ENCODE peak calls at places on chromosomes 4 and X, in four cellular contexts. S, L, P and U are unnamed samples.

GRCh38 chrX:102085706-102086105 is 39.8 kb upstream of the TCEAL2 start:
- DNase-seq in L (no peak), S (peak; percentile 11), P (no peak), U (peak; percentile 7)

GRCh38 chr4:1192091-1192492 is 19.7 kb upstream of the SPON2 start:
- DNase-seq in S (no peak), L (no peak), P (no peak), U (no peak)

GRCh38 chrX:153560000-153560399 is 38.9 kb downstream of the CCNQ start:
- DNase-seq in P (no peak), L (no peak), S (no peak), U (no peak)

GRCh38 chr4:40349561-40350198 is 14.5 kb downstream of the CHRNA9 start:
- DNase-seq in L (no peak), P (no peak), S (no peak), U (no peak)

GRCh38 chr4:3193531-3194203 is 55.3 kb upstream of the MSANTD1 start:
- DNase-seq in P (no peak), S (no peak), L (no peak), U (no peak)

GRCh38 chr4:171812377-171813194 is 618 bp upstream of the GALNTL6 start:
- DNase-seq in P (no peak), S (peak; percentile 34), L (no peak), U (no peak)

GRCh38 chr4:56134272-56134671 is 185.5 kb downstream of the CEP135 start:
- DNase-seq in S (no peak), L (no peak), P (peak; percentile 68), U (no peak)

GRCh38 chr4:130306566-130306965 is 1210.6 kb downstream of the C4orf33 start:
- DNase-seq in L (no peak), P (no peak), S (peak; percentile 65), U (no peak)

GRCh38 chr4:123304151-123305021 is 92.2 kb upstream of the SPRY1 start:
- DNase-seq in L (no peak), P (no peak), S (peak; percentile 72), U (no peak)

GRCh38 chrX:147962476-147962875 is 18.7 kb upstream of the FMR1NB start:
- DNase-seq in S (no peak), P (no peak), L (no peak), U (no peak)

GRCh38 chr4:159594576-159594975 is 491.7 kb downstream of the RAPGEF2 start:
- DNase-seq in L (no peak), S (no peak), P (no peak), U (no peak)

GRCh38 chr4:24775750-24776149 is 19.6 kb upstream of the SOD3 start:
- DNase-seq in L (no peak), P (no peak), S (no peak), U (no peak)

GRCh38 chr4:19532120-19532848 is 719.4 kb upstream of the SLIT2 start:
- DNase-seq in P (no peak), S (no peak), L (no peak), U (no peak)

GRCh38 chrX:39854772-39855747 is 242.7 kb downstream of the BCOR start:
- DNase-seq in P (no peak), L (peak; percentile 82), S (no peak), U (no peak)

GRCh38 chr4:164212714-164213113 is 541.2 kb upstream of the SMIM31 start:
- DNase-seq in L (no peak), P (no peak), S (no peak), U (no peak)

GRCh38 chr4:180363817-180364216 is 1879.4 kb upstream of the TENM3 start:
- DNase-seq in S (no peak), P (no peak), L (no peak), U (no peak)

GRCh38 chrX:150635952-150636351 is 57.2 kb upstream of the MTMR1 start:
- DNase-seq in L (peak; percentile 5), P (no peak), S (no peak), U (no peak)

GRCh38 chr4:125620066-125620850 is 305.5 kb downstream of the FAT4 start:
- DNase-seq in S (no peak), L (no peak), P (no peak), U (no peak)

GRCh38 chr4:174317531-174317930 is 33.8 kb downstream of the CEP44 start:
- DNase-seq in L (no peak), S (no peak), P (no peak), U (no peak)

GRCh38 chrX:17397074-17397473 is 22.1 kb downstream of the NHS start:
- DNase-seq in P (no peak), L (no peak), S (no peak), U (no peak)

GRCh38 chrX:27715610-27716009 is 92.2 kb upstream of the MAGEB10 start:
- DNase-seq in L (no peak), S (no peak), P (no peak), U (no peak)

GRCh38 chrX:112450810-112451209 is 228.9 kb downstream of the LHFPL1 start:
- DNase-seq in S (no peak), L (no peak), P (no peak), U (no peak)

GRCh38 chrX:131675596-131676194 is 131.8 kb downstream of the OR13H1 start:
- DNase-seq in L (no peak), P (peak; percentile 8), S (no peak), U (peak; percentile 46)

GRCh38 chrX:132270699-132271098 is 51.5 kb upstream of the RAP2C start:
- DNase-seq in S (no peak), L (no peak), P (no peak), U (no peak)

GRCh38 chrX:118255921-118256320 is 90.0 kb upstream of the WDR44 start:
- DNase-seq in P (no peak), L (no peak), S (no peak), U (no peak)

GRCh38 chr4:183099537-183100297 is 660 bp downstream of the WWC2 start:
- DNase-seq in L (no peak), S (peak; percentile 84), P (peak; percentile 35), U (peak; percentile 40)

GRCh38 chr4:10013722-10014121 is 7.6 kb downstream of the SLC2A9 start:
- DNase-seq in L (no peak), P (no peak), S (peak; percentile 86), U (peak; percentile 68)

GRCh38 chr4:89283226-89283974 is 24.2 kb downstream of the GPRIN3 start:
- DNase-seq in L (no peak), S (no peak), P (peak; percentile 8), U (no peak)

GRCh38 chr4:139761461-139761860 is 95.8 kb downstream of the MGST2 start:
- DNase-seq in S (no peak), P (peak; percentile 82), L (no peak), U (peak; percentile 37)

GRCh38 chr4:82450966-82451755 is 20.8 kb downstream of the ENOPH1 start:
- DNase-seq in P (no peak), L (no peak), S (no peak), U (no peak)

GRCh38 chr4:164943192-164943591 is 34.3 kb downstream of the TRIM61 start:
- DNase-seq in P (no peak), L (no peak), S (no peak), U (no peak)

GRCh38 chr4:169271692-169272007 is 894 bp upstream of the SH3RF1 start:
- DNase-seq in P (no peak), S (no peak), L (no peak), U (no peak)

GRCh38 chr4:168743576-168743975 is 246.7 kb downstream of the PALLD start:
- DNase-seq in L (no peak), S (no peak), P (peak; percentile 6), U (no peak)

GRCh38 chrX:12975670-12975965 is 708 bp downstream of the TMSB4X start:
- DNase-seq in P (no peak), S (no peak), L (no peak), U (no peak)

GRCh38 chr4:12852338-12853307 is 631.5 kb downstream of the RAB28 start:
- DNase-seq in L (no peak), P (peak; percentile 76), S (no peak), U (peak; percentile 18)

GRCh38 chr4:10696253-10696652 is 11.7 kb upstream of the CLNK start:
- DNase-seq in P (no peak), L (no peak), S (no peak), U (no peak)

GRCh38 chr4:138097912-138098600 is 144.1 kb downstream of the SLC7A11 start:
- DNase-seq in S (no peak), P (peak; percentile 80), L (no peak), U (no peak)

GRCh38 chr4:63275491-63275890 is 1133.8 kb downstream of the TECRL start:
- DNase-seq in P (no peak), S (peak; percentile 16), L (no peak), U (no peak)

GRCh38 chr4:6221851-6222760 is 21.8 kb upstream of the JAKMIP1 start:
- DNase-seq in P (no peak), S (peak; percentile 80), L (no peak), U (peak; percentile 68)

GRCh38 chr4:151110236-151110635 is 10.8 kb downstream of the RPS3A start:
- DNase-seq in S (no peak), L (no peak), P (no peak), U (no peak)
- TF ChIP-seq TCF7 in S (no peak), L (no peak), P (no peak), U (no peak)

GRCh38 chrX:48513670-48514069 is 4.9 kb downstream of the PORCN start:
- DNase-seq in P (no peak), S (no peak), L (no peak), U (peak; percentile 18)
- TF ChIP-seq TCF7 in P (no peak), S (no peak), L (no peak), U (no peak)

GRCh38 chrX:151977923-151978322 is 3.4 kb upstream of the GABRE start:
- DNase-seq in S (no peak), L (no peak), P (no peak), U (no peak)
- TF ChIP-seq TCF7 in S (no peak), L (no peak), P (no peak), U (no peak)

GRCh38 chr4:106869551-106869950 is 166.6 kb downstream of the DKK2 start:
- DNase-seq in P (no peak), L (no peak), S (no peak), U (no peak)
- TF ChIP-seq TCF7 in P (no peak), L (no peak), S (no peak), U (no peak)